ENCODE peak calls at places on chromosomes 6 and 20, in five cellular contexts. One of them, this sample, is unnamed. For H3K36me3 and H3K4me1, the result is how much of the 10 kb centered on the place peaks cover.

GRCh38 chr20:10040070-10040970 is 5.5 kb downstream of the ANKEF1 start:
- DNase-seq in tibial nerve: no peak
- DNase-seq in left lung: no peak
- DNase-seq in keratinocyte: peak
- DNase-seq in PC-9: peak
- DNase-seq in this sample: no peak

GRCh38 chr6:100203391-100203790 is 209.4 kb upstream of the MCHR2 start:
- DNase-seq in left lung: no peak
- DNase-seq in keratinocyte: peak
- DNase-seq in PC-9: peak
- DNase-seq in tibial nerve: no peak
- DNase-seq in this sample: no peak

GRCh38 chr20:4415281-4415680 is 306.4 kb upstream of the PRND start:
- DNase-seq in tibial nerve: no peak
- DNase-seq in keratinocyte: no peak
- DNase-seq in left lung: no peak
- DNase-seq in PC-9: no peak
- DNase-seq in this sample: no peak

GRCh38 chr6:33578588-33579011 is 1.5 kb downstream of the BAK1 start:
- DNase-seq in tibial nerve: no peak
- DNase-seq in keratinocyte: no peak
- DNase-seq in PC-9: no peak
- DNase-seq in left lung: no peak
- DNase-seq in this sample: peak

GRCh38 chr20:62808211-62808865 is 3.7 kb downstream of the OGFR start:
- DNase-seq in PC-9: no peak
- DNase-seq in left lung: peak
- DNase-seq in keratinocyte: no peak
- DNase-seq in tibial nerve: peak
- DNase-seq in this sample: peak

GRCh38 chr6:63740709-63741108 is 105.1 kb downstream of the PHF3 start:
- DNase-seq in PC-9: peak
- DNase-seq in tibial nerve: no peak
- DNase-seq in left lung: no peak
- DNase-seq in keratinocyte: peak
- DNase-seq in this sample: no peak

GRCh38 chr6:65706436-65706835 is 590 bp downstream of the EYS start:
- DNase-seq in left lung: no peak
- DNase-seq in tibial nerve: no peak
- DNase-seq in PC-9: no peak
- DNase-seq in keratinocyte: no peak
- DNase-seq in this sample: no peak

GRCh38 chr6:138336221-138336620 is 41.5 kb upstream of the SMIM28 start:
- DNase-seq in tibial nerve: no peak
- DNase-seq in keratinocyte: no peak
- DNase-seq in PC-9: no peak
- DNase-seq in left lung: no peak
- DNase-seq in this sample: no peak

GRCh38 chr6:158834675-158835385 is 15.7 kb upstream of the EZR start:
- DNase-seq in tibial nerve: no peak
- DNase-seq in PC-9: no peak
- DNase-seq in left lung: no peak
- DNase-seq in keratinocyte: no peak
- DNase-seq in this sample: no peak

GRCh38 chr20:330233-331149 is 5.1 kb downstream of the SOX12 start:
- DNase-seq in tibial nerve: no peak
- DNase-seq in left lung: no peak
- DNase-seq in keratinocyte: peak
- DNase-seq in PC-9: peak
- DNase-seq in this sample: peak

GRCh38 chr6:66605971-66606370 is 898.9 kb upstream of the EYS start:
- DNase-seq in PC-9: no peak
- DNase-seq in keratinocyte: no peak
- DNase-seq in tibial nerve: no peak
- DNase-seq in left lung: no peak
- DNase-seq in this sample: no peak

GRCh38 chr6:56649053-56649769 is 6.5 kb upstream of the DST start:
- DNase-seq in PC-9: peak
- DNase-seq in left lung: no peak
- DNase-seq in keratinocyte: no peak
- DNase-seq in tibial nerve: no peak
- DNase-seq in this sample: no peak

GRCh38 chr6:3592371-3592941 is 135.6 kb upstream of the SLC22A23 start:
- DNase-seq in PC-9: peak
- DNase-seq in tibial nerve: peak
- DNase-seq in left lung: no peak
- DNase-seq in keratinocyte: peak
- DNase-seq in this sample: no peak

GRCh38 chr6:142378138-142378875 is 76.5 kb downstream of the ADGRG6 start:
- DNase-seq in keratinocyte: no peak
- DNase-seq in tibial nerve: no peak
- DNase-seq in PC-9: peak
- DNase-seq in left lung: no peak
- DNase-seq in this sample: no peak

GRCh38 chr20:60371456-60371855 is 413.2 kb downstream of the CDH26 start:
- DNase-seq in left lung: no peak
- DNase-seq in tibial nerve: no peak
- DNase-seq in keratinocyte: no peak
- DNase-seq in PC-9: no peak
- DNase-seq in this sample: no peak

GRCh38 chr20:297925-298754 is 770 bp downstream of the ZCCHC3 start:
- DNase-seq in tibial nerve: peak
- DNase-seq in left lung: peak
- DNase-seq in keratinocyte: no peak
- DNase-seq in PC-9: peak
- DNase-seq in this sample: peak

GRCh38 chr20:61776491-61776890 is 289.2 kb downstream of the TAF4 start:
- DNase-seq in left lung: no peak
- DNase-seq in tibial nerve: no peak
- DNase-seq in keratinocyte: no peak
- DNase-seq in PC-9: no peak
- DNase-seq in this sample: no peak

DNA sequence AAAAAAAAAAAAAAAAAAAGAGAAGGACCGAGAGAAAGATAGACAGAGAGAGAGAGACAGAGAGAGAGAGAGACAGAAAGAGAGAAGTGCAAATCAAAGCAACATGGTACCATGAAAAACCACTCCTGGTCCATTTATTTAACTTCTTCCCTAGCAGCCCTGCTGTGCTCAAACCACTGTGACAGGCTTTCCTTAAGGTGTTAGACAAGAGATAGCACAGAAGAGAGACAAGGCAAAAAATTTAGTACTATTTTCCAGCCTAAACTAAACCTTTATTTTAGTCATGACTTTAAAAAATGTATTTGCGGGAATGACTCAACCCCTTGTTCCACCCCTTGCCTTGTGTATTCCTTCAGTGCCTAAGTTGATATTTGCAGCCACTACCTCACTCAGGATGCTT is 437 bp downstream of the RIPOR2 start:
- DNase-seq in PC-9: no peak
- DNase-seq in left lung: no peak
- DNase-seq in tibial nerve: no peak
- DNase-seq in keratinocyte: no peak
- DNase-seq in this sample: no peak
- H3K4me3 ChIP-seq in PC-9: no peak
- H3K4me3 ChIP-seq in left lung: peak
- H3K4me3 ChIP-seq in tibial nerve: no peak
- H3K4me3 ChIP-seq in keratinocyte: no peak
- H3K4me3 ChIP-seq in this sample: peak

GRCh38 chr20:37302981-37303380 is 13.5 kb downstream of the MANBAL start:
- DNase-seq in tibial nerve: no peak
- DNase-seq in left lung: no peak
- DNase-seq in keratinocyte: no peak
- DNase-seq in PC-9: no peak
- DNase-seq in this sample: no peak
- H3K36me3 ChIP-seq in tibial nerve: under half
- H3K36me3 ChIP-seq in left lung: under half
- H3K36me3 ChIP-seq in keratinocyte: under half
- H3K36me3 ChIP-seq in PC-9: under half
- H3K36me3 ChIP-seq in this sample: under half

GRCh38 chr6:111804627-111805235 is 68.5 kb downstream of the FYN start:
- DNase-seq in keratinocyte: no peak
- DNase-seq in PC-9: peak
- DNase-seq in left lung: no peak
- DNase-seq in tibial nerve: no peak
- DNase-seq in this sample: peak
- H3K4me1 ChIP-seq in keratinocyte: under half
- H3K4me1 ChIP-seq in PC-9: half or more
- H3K4me1 ChIP-seq in left lung: under half
- H3K4me1 ChIP-seq in tibial nerve: under half
- H3K4me1 ChIP-seq in this sample: half or more

GRCh38 chr6:30672445-30673253 is at the start of gene DHX16:
- DNase-seq in PC-9: peak
- DNase-seq in tibial nerve: peak
- DNase-seq in left lung: peak
- DNase-seq in keratinocyte: peak
- DNase-seq in this sample: peak
- H3K4me3 ChIP-seq in PC-9: peak
- H3K4me3 ChIP-seq in tibial nerve: peak
- H3K4me3 ChIP-seq in left lung: peak
- H3K4me3 ChIP-seq in keratinocyte: peak
- H3K4me3 ChIP-seq in this sample: peak

This sample was measured in CD8-positive, alpha-beta memory T cell.